ENCODE peak calls at places on chromosomes 4 and X, in five cellular contexts. W is cardiac muscle cell; Q is CD8-positive, alpha-beta T cell; E is astrocyte of the cerebellum; V is SK-N-SH. R is an unnamed sample.

GRCh38 chrX:10741003-10741402 is 120.6 kb upstream of the MID1 start:
- DNase-seq in W (no peak), Q (no peak), E (no peak), V (peak; percentile 15), R (no peak)

GRCh38 chrX:22171287-22172060 is 101.2 kb upstream of the CBLL2 start:
- DNase-seq in W (no peak), Q (no peak), E (no peak), V (no peak), R (no peak)

GRCh38 chr4:51901363-51901762 is 58.4 kb downstream of the DCUN1D4 start:
- DNase-seq in W (no peak), Q (no peak), E (no peak), V (no peak), R (peak; percentile 47)

GRCh38 chrX:23908219-23909003 is 605 bp downstream of the CXorf58 start:
- DNase-seq in W (no peak), Q (no peak), E (no peak), V (no peak), R (no peak)

GRCh38 chrX:121831601-121832000 is 784.2 kb downstream of the GLUD2 start:
- DNase-seq in W (peak; percentile 16), Q (no peak), E (no peak), V (no peak), R (no peak)

GRCh38 chrX:14073561-14073960 is 43.9 kb upstream of the GEMIN8 start:
- DNase-seq in W (no peak), Q (no peak), E (peak; percentile 6), V (no peak), R (no peak)

GRCh38 chrX:18997916-18998315 is 14.0 kb upstream of the PHKA2 start:
- DNase-seq in W (peak; percentile 4), Q (no peak), E (no peak), V (no peak), R (no peak)

GRCh38 chr4:37370052-37370451 is 125.5 kb downstream of the NWD2 start:
- DNase-seq in W (no peak), Q (no peak), E (no peak), V (no peak), R (no peak)

GRCh38 chr4:67746797-67747495 is 7.2 kb downstream of the GNRHR start:
- DNase-seq in W (peak; percentile 56), Q (no peak), E (peak; percentile 36), V (peak; percentile 17), R (peak; percentile 48)

DNA sequence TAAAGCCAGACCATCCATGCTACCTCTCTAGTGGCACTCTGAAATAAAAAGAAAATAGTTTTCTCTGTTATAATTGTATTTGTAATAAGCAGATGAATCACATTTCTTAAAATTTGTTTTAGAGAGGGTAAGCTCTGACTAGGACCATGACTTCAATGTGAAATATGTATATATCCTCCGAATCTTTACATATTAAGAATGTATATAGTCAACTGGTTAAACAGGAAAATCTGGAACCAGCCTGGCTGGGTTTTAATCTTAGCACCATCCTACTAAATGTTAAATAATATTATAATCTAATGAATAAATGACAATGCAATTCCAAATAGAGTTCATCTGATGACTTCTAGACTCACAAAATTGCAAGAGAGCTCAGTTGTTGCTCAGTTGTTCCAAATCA is 1.5 kb downstream of the FGB start:
- DNase-seq in W (no peak), Q (no peak), E (no peak), V (no peak), R (no peak)
- H3K4me3 ChIP-seq in W (no peak overlapping the region), Q (no peak overlapping the region), E (no peak overlapping the region), V (no peak overlapping the region), R (no peak overlapping the region)

DNA sequence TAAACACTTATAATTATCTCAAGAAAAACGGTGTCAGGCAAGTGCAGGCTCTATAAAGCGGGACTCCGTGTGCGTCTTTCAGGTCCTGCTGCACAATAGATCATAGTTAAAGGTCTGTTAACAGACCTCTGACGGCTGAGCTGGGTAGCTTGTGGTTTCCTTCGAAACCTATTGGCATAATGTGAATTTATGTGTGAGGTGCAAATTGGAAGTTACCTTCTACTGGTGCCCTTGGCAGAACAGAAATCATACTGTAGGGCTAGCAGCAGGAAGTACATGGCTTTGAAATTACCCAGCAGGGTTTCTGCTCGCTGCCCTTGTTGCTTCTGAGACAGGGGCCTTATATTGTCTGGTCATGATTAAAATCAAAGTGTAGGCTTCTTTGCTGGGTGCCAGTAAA is 216.4 kb upstream of the HAND2 start:
- DNase-seq in W (no peak), Q (no peak), E (no peak), V (no peak), R (no peak)
- H3K4me3 ChIP-seq in W (no peak overlapping the region), Q (no peak overlapping the region), E (no peak overlapping the region), V (no peak overlapping the region), R (no peak overlapping the region)

DNA sequence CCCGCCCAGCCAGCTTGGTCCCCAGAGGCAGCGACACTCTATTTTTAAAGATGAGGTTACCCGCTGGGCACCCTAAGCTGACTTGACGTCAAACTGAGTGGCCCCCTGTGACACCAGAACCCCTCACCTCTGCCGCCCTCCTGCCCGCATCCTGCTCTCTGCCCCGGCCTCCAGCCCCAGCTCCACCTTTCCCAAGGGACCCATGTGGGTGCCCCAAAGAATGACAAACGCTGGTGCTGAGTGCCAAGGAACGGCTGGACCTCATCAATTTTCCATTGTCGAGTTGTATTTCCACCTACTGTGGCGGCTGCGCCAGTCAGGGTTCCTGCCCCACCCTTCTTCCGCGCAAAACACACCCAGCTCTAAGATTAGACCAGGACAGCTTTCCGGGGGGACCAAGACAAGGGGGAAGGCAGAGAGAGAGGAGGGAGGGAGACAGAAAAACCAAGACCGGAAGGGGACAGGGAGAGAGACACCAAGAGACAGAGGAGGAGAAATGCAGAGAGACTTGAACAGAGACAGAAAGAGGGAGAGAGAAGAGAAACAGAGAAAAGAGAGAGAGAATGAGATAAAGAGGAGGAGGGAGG is 2.0 kb downstream of the PRKX start:
- DNase-seq in W (no peak), Q (no peak), E (no peak), V (no peak), R (no peak)
- H3K4me3 ChIP-seq in W (peak overlapping the region; percentile 76), Q (peak overlapping the region; percentile 53), E (peak overlapping the region; percentile 57), V (peak overlapping the region; percentile 65), R (peak overlapping the region; percentile 60)

GRCh38 chr4:83378426-83378825 is 43.8 kb upstream of the HPSE start:
- DNase-seq in W (no peak), Q (no peak), E (no peak), V (no peak), R (peak; percentile 60)

GRCh38 chr4:83381173-83381572 is 46.5 kb upstream of the HPSE start:
- DNase-seq in W (no peak), Q (no peak), E (no peak), V (no peak), R (no peak)
- H3K4me3 ChIP-seq in W (no peak overlapping the region), Q (no peak overlapping the region), E (no peak overlapping the region), V (no peak overlapping the region), R (no peak overlapping the region)

GRCh38 chr4:8063974-8064563 is 94.5 kb downstream of the ABLIM2 start:
- DNase-seq in W (no peak), Q (no peak), E (no peak), V (no peak), R (no peak)

GRCh38 chr4:8067945-8068894 is 90.4 kb downstream of the ABLIM2 start:
- DNase-seq in W (no peak), Q (no peak), E (no peak), V (no peak), R (no peak)

GRCh38 chr4:8069102-8069752 is 89.4 kb downstream of the ABLIM2 start:
- DNase-seq in W (no peak), Q (no peak), E (no peak), V (no peak), R (no peak)

GRCh38 chr4:8067274-8067936 is 91.2 kb downstream of the ABLIM2 start:
- DNase-seq in W (no peak), Q (no peak), E (no peak), V (no peak), R (no peak)

GRCh38 chr4:8066336-8066931 is 92.2 kb downstream of the ABLIM2 start:
- DNase-seq in W (no peak), Q (no peak), E (no peak), V (no peak), R (no peak)
- H3K4me3 ChIP-seq in W (no peak overlapping the region), Q (no peak overlapping the region), E (no peak overlapping the region), V (no peak overlapping the region), R (no peak overlapping the region)

DNA sequence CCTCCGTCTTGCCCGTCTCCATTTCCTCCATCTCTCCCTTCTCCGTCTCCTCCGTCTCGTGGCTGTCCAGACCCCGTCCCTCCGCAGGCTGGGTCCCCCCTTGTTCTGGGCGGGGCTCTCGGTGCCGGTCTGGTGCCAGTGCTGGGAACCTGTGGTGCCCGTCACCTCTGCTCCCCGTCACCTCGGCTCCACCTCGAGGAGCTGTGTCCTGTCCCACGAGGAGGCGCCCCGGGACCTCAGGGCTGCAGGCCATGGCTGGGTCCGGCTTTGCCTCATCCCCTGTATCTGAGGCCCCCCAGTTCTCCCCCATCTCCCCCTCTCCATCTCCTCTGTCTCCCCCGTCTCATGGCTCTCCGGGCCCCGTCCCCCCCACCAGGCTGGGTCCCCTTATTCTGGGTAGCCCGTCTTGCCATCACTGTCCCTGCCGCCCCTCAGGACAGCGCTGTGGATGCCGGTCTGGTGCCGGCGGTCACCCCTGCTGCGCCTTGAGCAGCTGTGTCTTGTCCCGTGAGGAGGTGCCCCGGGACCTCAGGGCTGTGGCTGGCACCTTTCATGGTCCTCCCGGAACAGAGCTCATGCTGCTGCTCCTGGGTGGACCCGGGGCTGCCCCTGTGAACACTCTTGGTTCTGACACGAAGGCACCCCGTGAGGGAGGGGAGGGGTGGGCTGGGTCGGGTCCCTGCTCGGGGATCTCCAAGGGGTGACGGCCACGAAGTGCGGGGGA is 13.3 kb upstream of the GTPBP6 start:
- DNase-seq in W (no peak), Q (no peak), E (no peak), V (no peak), R (no peak)
- H3K4me3 ChIP-seq in W (no peak overlapping the region), Q (no peak overlapping the region), E (no peak overlapping the region), V (no peak overlapping the region), R (no peak overlapping the region)

DNA sequence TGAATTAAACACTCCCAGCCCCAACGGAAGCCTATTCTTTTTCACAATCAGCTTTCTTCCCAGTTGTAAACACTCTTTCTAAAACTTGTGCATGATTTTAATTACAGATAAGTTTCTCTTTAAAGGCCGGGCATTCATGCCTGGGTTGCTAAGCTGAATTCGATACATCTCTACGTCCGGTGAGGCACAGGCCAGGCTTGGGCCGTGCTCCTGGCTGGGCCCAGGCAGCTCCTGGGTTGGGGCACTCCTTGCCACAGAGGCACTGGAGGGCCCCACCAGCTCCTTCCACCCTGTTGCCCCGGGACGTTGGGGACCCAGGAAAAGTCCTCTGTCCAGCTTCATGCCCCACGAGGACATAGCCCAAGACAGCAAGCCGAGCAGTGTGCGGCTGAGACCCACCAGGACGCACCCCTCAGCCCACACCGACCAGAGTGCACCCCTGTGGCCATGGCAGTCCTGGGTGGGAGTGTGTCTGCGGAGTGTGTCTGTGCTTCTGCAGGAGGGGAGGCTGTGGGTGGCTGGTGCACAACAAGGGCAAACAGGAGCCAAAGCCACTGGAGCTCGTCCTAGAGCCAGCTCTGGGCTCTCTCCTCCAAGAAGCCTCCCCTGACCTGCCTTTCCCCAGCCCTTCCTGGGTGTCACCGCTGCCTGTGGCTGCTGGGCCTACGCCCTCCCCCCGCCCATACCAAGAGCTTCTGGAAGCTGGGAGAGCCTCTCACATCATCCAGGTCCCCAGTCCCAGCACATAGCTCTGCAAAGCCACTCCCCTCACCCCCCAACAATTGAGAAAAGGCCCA is 128.0 kb upstream of the NKX1-1 start:
- DNase-seq in W (no peak), Q (no peak), E (no peak), V (no peak), R (no peak)
- H3K4me3 ChIP-seq in W (no peak overlapping the region), Q (no peak overlapping the region), E (no peak overlapping the region), V (no peak overlapping the region), R (no peak overlapping the region)